ENCODE peak calls at places on chromosomes 13 and 19, in six cellular contexts. One of them, this sample, is unnamed.

GRCh38 chr13:26017196-26017921 is 34.5 kb downstream of the SHISA2 start:
- DNase-seq in uterus: no peak
- DNase-seq in tibial nerve: no peak
- DNase-seq in H54: no peak
- DNase-seq in IMR-90: no peak
- DNase-seq in lower leg skin: no peak
- DNase-seq in this sample: no peak

GRCh38 chr19:12792048-12792852 is 964 bp downstream of the JUNB start:
- DNase-seq in uterus: peak
- DNase-seq in tibial nerve: no peak
- DNase-seq in H54: no peak
- DNase-seq in IMR-90: peak
- DNase-seq in lower leg skin: peak
- DNase-seq in this sample: peak

GRCh38 chr19:50646074-50646807 is 3.0 kb upstream of the C19orf81 start:
- DNase-seq in uterus: no peak
- DNase-seq in tibial nerve: no peak
- DNase-seq in H54: peak
- DNase-seq in IMR-90: peak
- DNase-seq in lower leg skin: no peak
- DNase-seq in this sample: no peak

GRCh38 chr19:50190439-50190891 is 13.0 kb upstream of the MYH14 start:
- DNase-seq in uterus: no peak
- DNase-seq in tibial nerve: no peak
- DNase-seq in H54: no peak
- DNase-seq in IMR-90: no peak
- DNase-seq in lower leg skin: no peak
- DNase-seq in this sample: no peak

GRCh38 chr19:16628984-16629691 is 1.1 kb upstream of the MED26 start:
- DNase-seq in uterus: peak
- DNase-seq in tibial nerve: peak
- DNase-seq in H54: no peak
- DNase-seq in IMR-90: peak
- DNase-seq in lower leg skin: no peak
- DNase-seq in this sample: no peak

GRCh38 chr19:12092065-12092867 is 27.7 kb downstream of the ZNF844 start:
- DNase-seq in uterus: peak
- DNase-seq in tibial nerve: peak
- DNase-seq in H54: peak
- DNase-seq in IMR-90: peak
- DNase-seq in lower leg skin: peak
- DNase-seq in this sample: peak

GRCh38 chr13:61086052-61086451 is 329.6 kb downstream of the PCDH20 start:
- DNase-seq in uterus: no peak
- DNase-seq in tibial nerve: no peak
- DNase-seq in H54: no peak
- DNase-seq in IMR-90: no peak
- DNase-seq in lower leg skin: no peak
- DNase-seq in this sample: no peak

GRCh38 chr19:52099497-52100138 is 4.1 kb upstream of the ZNF841 start:
- DNase-seq in uterus: no peak
- DNase-seq in tibial nerve: no peak
- DNase-seq in H54: no peak
- DNase-seq in IMR-90: no peak
- DNase-seq in lower leg skin: no peak
- DNase-seq in this sample: no peak

GRCh38 chr19:40578442-40578908 is 1.8 kb downstream of the SHKBP1 start:
- DNase-seq in uterus: no peak
- DNase-seq in tibial nerve: no peak
- DNase-seq in H54: no peak
- DNase-seq in IMR-90: peak
- DNase-seq in lower leg skin: no peak
- DNase-seq in this sample: no peak

GRCh38 chr13:109787135-109787954 is 962 bp upstream of the IRS2 start:
- DNase-seq in uterus: peak
- DNase-seq in tibial nerve: no peak
- DNase-seq in H54: peak
- DNase-seq in IMR-90: peak
- DNase-seq in lower leg skin: no peak
- DNase-seq in this sample: no peak

GRCh38 chr13:51148952-51149573 is 38.0 kb upstream of the C13orf42 start:
- DNase-seq in uterus: peak
- DNase-seq in tibial nerve: peak
- DNase-seq in H54: no peak
- DNase-seq in IMR-90: peak
- DNase-seq in lower leg skin: no peak
- DNase-seq in this sample: no peak

GRCh38 chr13:34349091-34349722 is 531.3 kb downstream of the RFC3 start:
- DNase-seq in uterus: peak
- DNase-seq in tibial nerve: peak
- DNase-seq in H54: peak
- DNase-seq in IMR-90: peak
- DNase-seq in lower leg skin: peak
- DNase-seq in this sample: peak

GRCh38 chr19:16441661-16442071 is 30.1 kb downstream of the EPS15L1 start:
- DNase-seq in uterus: no peak
- DNase-seq in tibial nerve: no peak
- DNase-seq in H54: peak
- DNase-seq in IMR-90: no peak
- DNase-seq in lower leg skin: no peak
- DNase-seq in this sample: no peak

GRCh38 chr13:99726261-99726894 is 225.1 kb downstream of the TM9SF2 start:
- DNase-seq in uterus: no peak
- DNase-seq in tibial nerve: no peak
- DNase-seq in H54: no peak
- DNase-seq in IMR-90: no peak
- DNase-seq in lower leg skin: no peak
- DNase-seq in this sample: no peak

GRCh38 chr13:50543767-50544166 is 299.7 kb downstream of the DLEU7 start:
- DNase-seq in uterus: no peak
- DNase-seq in tibial nerve: no peak
- DNase-seq in H54: no peak
- DNase-seq in IMR-90: peak
- DNase-seq in lower leg skin: no peak
- DNase-seq in this sample: no peak

GRCh38 chr19:56595548-56595899 is 422 bp downstream of the ZNF71 start:
- DNase-seq in uterus: no peak
- DNase-seq in tibial nerve: no peak
- DNase-seq in H54: no peak
- DNase-seq in IMR-90: peak
- DNase-seq in lower leg skin: no peak
- DNase-seq in this sample: no peak

GRCh38 chr19:56597696-56598095 is 2.6 kb downstream of the ZNF71 start:
- DNase-seq in uterus: no peak
- DNase-seq in tibial nerve: no peak
- DNase-seq in H54: no peak
- DNase-seq in IMR-90: peak
- DNase-seq in lower leg skin: no peak
- DNase-seq in this sample: no peak

GRCh38 chr19:56594446-56594782 is 688 bp upstream of the ZNF71 start:
- DNase-seq in uterus: no peak
- DNase-seq in tibial nerve: no peak
- DNase-seq in H54: no peak
- DNase-seq in IMR-90: no peak
- DNase-seq in lower leg skin: no peak
- DNase-seq in this sample: no peak

GRCh38 chr19:56596676-56597075 is 1.6 kb downstream of the ZNF71 start:
- DNase-seq in uterus: no peak
- DNase-seq in tibial nerve: no peak
- DNase-seq in H54: no peak
- DNase-seq in IMR-90: no peak
- DNase-seq in lower leg skin: no peak
- DNase-seq in this sample: no peak

DNA sequence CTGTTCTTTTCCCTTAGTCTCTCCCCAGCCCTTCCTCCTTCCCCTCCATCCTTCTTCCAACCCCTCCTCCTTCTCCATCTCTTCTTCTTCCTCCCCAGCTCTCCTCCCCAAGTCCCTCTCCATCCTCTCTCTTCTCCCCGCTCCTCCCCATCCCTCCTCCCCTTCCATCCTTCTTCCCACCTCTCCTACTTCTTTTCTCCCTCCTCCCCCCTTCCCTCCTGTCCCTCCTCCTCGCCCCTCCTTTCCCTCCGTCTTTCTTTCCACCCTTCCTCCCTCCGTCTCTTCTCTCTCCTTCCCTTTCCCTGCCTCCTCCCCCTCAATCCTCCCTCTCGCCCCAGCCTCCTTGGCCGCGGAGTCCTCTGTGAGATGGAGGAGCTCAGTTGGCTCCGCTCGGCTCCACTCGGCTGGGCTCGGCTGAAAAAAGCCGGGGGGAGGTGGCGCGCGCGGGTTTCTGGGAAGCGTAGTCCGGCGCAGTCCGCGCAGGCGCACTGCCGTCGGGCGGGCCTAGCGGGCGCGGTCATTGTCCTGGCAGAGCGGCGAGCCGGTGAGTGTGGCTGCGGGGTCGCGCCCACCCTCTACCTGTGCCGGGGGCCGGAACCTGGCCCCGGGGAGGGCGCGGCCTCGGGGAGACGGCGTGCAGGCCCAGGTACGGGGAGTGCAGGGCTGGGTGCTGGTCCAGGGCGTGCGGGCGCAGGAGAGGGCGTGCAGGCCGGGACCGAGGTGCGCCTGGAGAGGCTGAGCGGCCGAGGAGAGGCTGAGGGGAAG is at the start of gene ZNF71:
- DNase-seq in uterus: peak
- DNase-seq in tibial nerve: peak
- DNase-seq in H54: peak
- DNase-seq in IMR-90: peak
- DNase-seq in lower leg skin: peak
- DNase-seq in this sample: peak
- TF ChIP-seq POLR2A in uterus: peak
- TF ChIP-seq POLR2A in tibial nerve: no peak
- TF ChIP-seq POLR2A in H54: peak
- TF ChIP-seq POLR2A in IMR-90: no peak
- TF ChIP-seq POLR2A in lower leg skin: no peak
- TF ChIP-seq POLR2A in this sample: no peak

DNA sequence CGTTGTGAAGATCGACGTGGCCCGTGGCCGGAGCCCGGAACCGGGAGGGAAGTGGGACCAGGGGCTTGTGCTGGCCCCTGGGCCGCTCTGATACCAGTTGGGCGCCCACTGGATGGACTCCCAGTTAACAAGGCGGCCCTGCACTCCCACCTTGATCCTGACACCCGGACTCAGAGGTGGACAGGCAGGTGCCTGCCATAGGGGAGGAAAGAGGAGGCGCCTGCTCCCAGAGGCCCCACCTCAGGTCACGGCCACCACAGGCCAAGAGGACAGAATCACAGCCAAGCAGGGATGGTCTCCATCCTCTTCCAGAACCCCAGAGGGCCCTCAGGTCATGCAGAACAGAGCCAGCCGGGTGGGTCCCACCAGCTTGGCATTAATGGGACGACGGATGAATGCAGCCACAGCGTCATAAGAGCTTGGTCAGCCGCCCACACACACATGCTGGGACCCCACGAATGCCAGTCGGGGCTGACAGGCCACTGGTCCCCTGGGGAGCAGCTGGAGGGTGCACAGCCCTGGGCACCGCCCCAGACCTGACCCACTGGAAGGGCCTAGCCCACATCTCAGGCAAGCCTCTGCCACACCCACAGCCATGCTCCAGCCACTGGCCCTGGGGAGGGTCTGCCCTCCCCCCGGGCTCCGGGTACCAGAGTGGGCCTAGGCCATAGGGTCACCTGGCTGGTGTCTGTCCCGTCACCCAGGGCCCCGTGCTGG is 9.6 kb upstream of the KLF16 start:
- DNase-seq in uterus: no peak
- DNase-seq in tibial nerve: no peak
- DNase-seq in H54: no peak
- DNase-seq in IMR-90: no peak
- DNase-seq in lower leg skin: no peak
- DNase-seq in this sample: no peak
- TF ChIP-seq POLR2A in uterus: no peak
- TF ChIP-seq POLR2A in tibial nerve: no peak
- TF ChIP-seq POLR2A in H54: no peak
- TF ChIP-seq POLR2A in IMR-90: no peak
- TF ChIP-seq POLR2A in lower leg skin: no peak
- TF ChIP-seq POLR2A in this sample: no peak

GRCh38 chr19:5631511-5632240 is 8.8 kb downstream of the SAFB start:
- DNase-seq in uterus: peak
- DNase-seq in tibial nerve: no peak
- DNase-seq in H54: no peak
- DNase-seq in IMR-90: no peak
- DNase-seq in lower leg skin: peak
- DNase-seq in this sample: no peak
- TF ChIP-seq POLR2A in uterus: no peak
- TF ChIP-seq POLR2A in tibial nerve: no peak
- TF ChIP-seq POLR2A in H54: no peak
- TF ChIP-seq POLR2A in IMR-90: no peak
- TF ChIP-seq POLR2A in lower leg skin: no peak
- TF ChIP-seq POLR2A in this sample: no peak

GRCh38 chr19:3344608-3345598 is 21.5 kb upstream of the NFIC start:
- DNase-seq in uterus: peak
- DNase-seq in tibial nerve: no peak
- DNase-seq in H54: no peak
- DNase-seq in IMR-90: no peak
- DNase-seq in lower leg skin: no peak
- DNase-seq in this sample: no peak

GRCh38 chr19:3345850-3346460 is 20.4 kb upstream of the NFIC start:
- DNase-seq in uterus: no peak
- DNase-seq in tibial nerve: no peak
- DNase-seq in H54: no peak
- DNase-seq in IMR-90: no peak
- DNase-seq in lower leg skin: no peak
- DNase-seq in this sample: no peak

GRCh38 chr19:3342246-3342645 is 24.1 kb upstream of the NFIC start:
- DNase-seq in uterus: no peak
- DNase-seq in tibial nerve: no peak
- DNase-seq in H54: no peak
- DNase-seq in IMR-90: no peak
- DNase-seq in lower leg skin: no peak
- DNase-seq in this sample: no peak

GRCh38 chr19:3346677-3347353 is 19.6 kb upstream of the NFIC start:
- DNase-seq in uterus: peak
- DNase-seq in tibial nerve: peak
- DNase-seq in H54: no peak
- DNase-seq in IMR-90: no peak
- DNase-seq in lower leg skin: peak
- DNase-seq in this sample: peak

DNA sequence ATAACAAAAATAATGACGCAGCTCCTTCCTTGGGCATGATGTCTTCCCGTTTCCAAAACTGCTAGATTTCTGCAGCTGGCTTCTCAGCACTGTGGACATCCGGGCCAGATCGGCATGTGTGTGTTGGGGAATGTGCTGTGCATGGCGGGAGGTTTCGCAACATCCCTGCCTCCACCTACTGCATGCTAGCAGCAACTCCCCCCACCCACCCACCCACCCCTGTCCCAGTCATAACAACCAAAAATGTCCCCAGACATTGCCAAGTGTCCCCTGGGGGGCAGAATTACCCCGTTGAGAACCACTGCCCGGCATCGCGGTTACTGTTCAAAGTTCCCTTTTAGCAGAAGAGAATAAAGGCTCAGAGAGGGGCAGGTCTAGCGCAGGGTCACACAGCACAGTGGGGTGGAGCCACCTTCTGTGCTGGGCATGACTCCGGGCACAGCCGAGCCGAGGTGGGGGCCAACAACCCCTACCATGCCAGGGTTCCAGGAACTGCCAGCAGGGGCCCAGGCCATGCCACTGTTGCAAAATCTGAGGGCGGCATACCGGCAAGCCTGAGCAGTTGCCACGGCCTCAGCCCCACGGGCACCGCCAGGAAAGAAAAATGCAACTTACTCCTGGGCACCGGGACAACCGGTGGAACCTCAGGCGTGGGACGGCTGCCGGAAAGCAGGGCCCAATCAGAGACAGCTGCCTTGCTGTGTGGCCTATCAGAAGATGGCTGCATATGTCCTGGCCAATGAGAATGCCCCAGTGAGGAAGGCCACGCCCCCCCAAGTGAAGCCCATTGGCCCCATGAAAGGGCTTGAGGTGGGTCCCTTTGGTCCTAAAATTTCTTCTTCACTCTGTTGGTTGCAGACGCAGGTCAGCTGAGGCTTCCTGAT is 22.5 kb upstream of the NFIC start:
- DNase-seq in uterus: peak
- DNase-seq in tibial nerve: peak
- DNase-seq in H54: peak
- DNase-seq in IMR-90: peak
- DNase-seq in lower leg skin: peak
- DNase-seq in this sample: peak
- TF ChIP-seq POLR2A in uterus: no peak
- TF ChIP-seq POLR2A in tibial nerve: no peak
- TF ChIP-seq POLR2A in H54: peak
- TF ChIP-seq POLR2A in IMR-90: no peak
- TF ChIP-seq POLR2A in lower leg skin: no peak
- TF ChIP-seq POLR2A in this sample: peak

This sample was measured in breast epithelium.